ENCODE peak calls at places on chromosomes 13 and 19, in five cellular contexts. One of them, this sample, is unnamed. For H3K9me3, the result is how much of the 10 kb centered on the place peaks cover.

GRCh38 chr13:48578516-48579166 is 45.8 kb upstream of the RCBTB2 start:
- DNase-seq in neuronal stem cell: no peak
- DNase-seq in CD8-positive, alpha-beta memory T cell: no peak
- DNase-seq in CD4-positive, alpha-beta T cell: no peak
- DNase-seq in AG04450: no peak
- DNase-seq in this sample: no peak

GRCh38 chr13:111166882-111167281 is 51.8 kb downstream of the ARHGEF7 start:
- DNase-seq in neuronal stem cell: no peak
- DNase-seq in CD8-positive, alpha-beta memory T cell: peak
- DNase-seq in CD4-positive, alpha-beta T cell: no peak
- DNase-seq in AG04450: no peak
- DNase-seq in this sample: no peak

GRCh38 chr19:40191836-40192646 is 815 bp downstream of the MAP3K10 start:
- DNase-seq in neuronal stem cell: peak
- DNase-seq in CD8-positive, alpha-beta memory T cell: no peak
- DNase-seq in CD4-positive, alpha-beta T cell: peak
- DNase-seq in AG04450: no peak
- DNase-seq in this sample: no peak

GRCh38 chr13:28329395-28330158 is 165.4 kb downstream of the FLT1 start:
- DNase-seq in neuronal stem cell: no peak
- DNase-seq in CD8-positive, alpha-beta memory T cell: no peak
- DNase-seq in CD4-positive, alpha-beta T cell: no peak
- DNase-seq in AG04450: peak
- DNase-seq in this sample: no peak

GRCh38 chr13:36163303-36163702 is 32.1 kb upstream of the DCLK1 start:
- DNase-seq in neuronal stem cell: no peak
- DNase-seq in CD8-positive, alpha-beta memory T cell: no peak
- DNase-seq in CD4-positive, alpha-beta T cell: no peak
- DNase-seq in AG04450: no peak
- DNase-seq in this sample: no peak

GRCh38 chr13:63336549-63336948 is 1920.9 kb upstream of the PCDH20 start:
- DNase-seq in neuronal stem cell: no peak
- DNase-seq in CD8-positive, alpha-beta memory T cell: no peak
- DNase-seq in CD4-positive, alpha-beta T cell: no peak
- DNase-seq in AG04450: no peak
- DNase-seq in this sample: no peak

GRCh38 chr13:111204438-111205177 is 89.5 kb downstream of the ARHGEF7 start:
- DNase-seq in neuronal stem cell: no peak
- DNase-seq in CD8-positive, alpha-beta memory T cell: no peak
- DNase-seq in CD4-positive, alpha-beta T cell: no peak
- DNase-seq in AG04450: peak
- DNase-seq in this sample: no peak

GRCh38 chr13:73141292-73141771 is 82.5 kb downstream of the KLF5 start:
- DNase-seq in neuronal stem cell: peak
- DNase-seq in CD8-positive, alpha-beta memory T cell: no peak
- DNase-seq in CD4-positive, alpha-beta T cell: no peak
- DNase-seq in AG04450: no peak
- DNase-seq in this sample: no peak

GRCh38 chr19:43229315-43229714 is 23.9 kb upstream of the PSG4 start:
- DNase-seq in neuronal stem cell: no peak
- DNase-seq in CD8-positive, alpha-beta memory T cell: no peak
- DNase-seq in CD4-positive, alpha-beta T cell: no peak
- DNase-seq in AG04450: no peak
- DNase-seq in this sample: no peak

GRCh38 chr13:51922771-51923480 is 61.2 kb downstream of the CCDC70 start:
- DNase-seq in neuronal stem cell: no peak
- DNase-seq in CD8-positive, alpha-beta memory T cell: no peak
- DNase-seq in CD4-positive, alpha-beta T cell: no peak
- DNase-seq in AG04450: no peak
- DNase-seq in this sample: no peak

GRCh38 chr13:106011600-106011999 is 523.9 kb downstream of the EFNB2 start:
- DNase-seq in neuronal stem cell: no peak
- DNase-seq in CD8-positive, alpha-beta memory T cell: no peak
- DNase-seq in CD4-positive, alpha-beta T cell: no peak
- DNase-seq in AG04450: no peak
- DNase-seq in this sample: no peak

GRCh38 chr13:41213316-41213715 is 18.9 kb upstream of the KBTBD7 start:
- DNase-seq in neuronal stem cell: no peak
- DNase-seq in CD8-positive, alpha-beta memory T cell: no peak
- DNase-seq in CD4-positive, alpha-beta T cell: no peak
- DNase-seq in AG04450: no peak
- DNase-seq in this sample: no peak

GRCh38 chr19:2208975-2209374 is 27.2 kb downstream of the PLEKHJ1 start:
- DNase-seq in neuronal stem cell: no peak
- DNase-seq in CD8-positive, alpha-beta memory T cell: no peak
- DNase-seq in CD4-positive, alpha-beta T cell: no peak
- DNase-seq in AG04450: no peak
- DNase-seq in this sample: no peak

GRCh38 chr19:35417713-35418534 is 30.1 kb upstream of the FFAR2 start:
- DNase-seq in neuronal stem cell: no peak
- DNase-seq in CD8-positive, alpha-beta memory T cell: no peak
- DNase-seq in CD4-positive, alpha-beta T cell: no peak
- DNase-seq in AG04450: no peak
- DNase-seq in this sample: no peak

GRCh38 chr19:6011794-6012193 is 33.9 kb upstream of the RANBP3 start:
- DNase-seq in neuronal stem cell: no peak
- DNase-seq in CD8-positive, alpha-beta memory T cell: no peak
- DNase-seq in CD4-positive, alpha-beta T cell: no peak
- DNase-seq in AG04450: no peak
- DNase-seq in this sample: no peak

GRCh38 chr19:42188665-42189064 is 28.8 kb downstream of the DEDD2 start:
- DNase-seq in neuronal stem cell: no peak
- DNase-seq in CD8-positive, alpha-beta memory T cell: no peak
- DNase-seq in CD4-positive, alpha-beta T cell: no peak
- DNase-seq in AG04450: no peak
- DNase-seq in this sample: no peak

GRCh38 chr19:42191855-42192254 is 25.6 kb downstream of the DEDD2 start:
- DNase-seq in neuronal stem cell: no peak
- DNase-seq in CD8-positive, alpha-beta memory T cell: no peak
- DNase-seq in CD4-positive, alpha-beta T cell: no peak
- DNase-seq in AG04450: peak
- DNase-seq in this sample: no peak

GRCh38 chr19:42193294-42193693 is 24.2 kb downstream of the DEDD2 start:
- DNase-seq in neuronal stem cell: no peak
- DNase-seq in CD8-positive, alpha-beta memory T cell: no peak
- DNase-seq in CD4-positive, alpha-beta T cell: no peak
- DNase-seq in AG04450: no peak
- DNase-seq in this sample: no peak

GRCh38 chr19:42185281-42185680 is 32.2 kb downstream of the DEDD2 start:
- DNase-seq in neuronal stem cell: no peak
- DNase-seq in CD8-positive, alpha-beta memory T cell: no peak
- DNase-seq in CD4-positive, alpha-beta T cell: no peak
- DNase-seq in AG04450: no peak
- DNase-seq in this sample: no peak

GRCh38 chr19:42189133-42189532 is 28.3 kb downstream of the DEDD2 start:
- DNase-seq in neuronal stem cell: no peak
- DNase-seq in CD8-positive, alpha-beta memory T cell: no peak
- DNase-seq in CD4-positive, alpha-beta T cell: no peak
- DNase-seq in AG04450: no peak
- DNase-seq in this sample: no peak
- H3K9me3 ChIP-seq in neuronal stem cell: under half
- H3K9me3 ChIP-seq in CD8-positive, alpha-beta memory T cell: under half
- H3K9me3 ChIP-seq in CD4-positive, alpha-beta T cell: under half
- H3K9me3 ChIP-seq in AG04450: under half
- H3K9me3 ChIP-seq in this sample: under half

GRCh38 chr19:56347163-56347778 is 32.6 kb upstream of the ZSCAN5A start:
- DNase-seq in neuronal stem cell: no peak
- DNase-seq in CD8-positive, alpha-beta memory T cell: no peak
- DNase-seq in CD4-positive, alpha-beta T cell: no peak
- DNase-seq in AG04450: no peak
- DNase-seq in this sample: no peak

GRCh38 chr19:56341948-56342347 is 27.3 kb upstream of the ZSCAN5A start:
- DNase-seq in neuronal stem cell: no peak
- DNase-seq in CD8-positive, alpha-beta memory T cell: no peak
- DNase-seq in CD4-positive, alpha-beta T cell: no peak
- DNase-seq in AG04450: no peak
- DNase-seq in this sample: no peak
- H3K9me3 ChIP-seq in neuronal stem cell: under half
- H3K9me3 ChIP-seq in CD8-positive, alpha-beta memory T cell: under half
- H3K9me3 ChIP-seq in CD4-positive, alpha-beta T cell: under half
- H3K9me3 ChIP-seq in AG04450: under half
- H3K9me3 ChIP-seq in this sample: under half

GRCh38 chr19:22784051-22784450 is at the start of gene ZNF99:
- DNase-seq in neuronal stem cell: no peak
- DNase-seq in CD8-positive, alpha-beta memory T cell: no peak
- DNase-seq in CD4-positive, alpha-beta T cell: no peak
- DNase-seq in AG04450: no peak
- DNase-seq in this sample: no peak
- H3K9me3 ChIP-seq in neuronal stem cell: under half
- H3K9me3 ChIP-seq in CD8-positive, alpha-beta memory T cell: under half
- H3K9me3 ChIP-seq in CD4-positive, alpha-beta T cell: under half
- H3K9me3 ChIP-seq in AG04450: under half
- H3K9me3 ChIP-seq in this sample: under half

DNA sequence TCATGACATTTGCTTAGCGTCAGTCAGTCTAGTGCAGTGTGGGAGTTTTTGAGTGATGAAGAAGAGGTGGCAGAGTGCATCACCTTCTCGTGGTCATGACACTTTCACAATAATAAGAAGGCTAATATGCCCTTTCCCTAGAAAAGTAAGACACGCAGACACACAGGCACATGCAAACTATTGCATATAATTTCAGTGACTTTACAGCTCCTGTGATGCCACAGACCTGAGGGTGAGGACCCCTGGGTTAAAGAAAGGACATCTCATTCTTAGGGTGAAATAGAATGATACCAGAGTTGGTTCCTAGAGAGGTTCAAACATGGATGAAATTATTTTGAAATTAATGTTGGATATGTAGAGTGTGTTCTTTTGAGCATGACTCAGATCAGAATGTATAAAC is 300.3 kb downstream of the GPC5 start:
- DNase-seq in neuronal stem cell: no peak
- DNase-seq in CD8-positive, alpha-beta memory T cell: no peak
- DNase-seq in CD4-positive, alpha-beta T cell: no peak
- DNase-seq in AG04450: no peak
- DNase-seq in this sample: no peak
- H3K9me3 ChIP-seq in neuronal stem cell: under half
- H3K9me3 ChIP-seq in CD8-positive, alpha-beta memory T cell: under half
- H3K9me3 ChIP-seq in CD4-positive, alpha-beta T cell: under half
- H3K9me3 ChIP-seq in AG04450: under half
- H3K9me3 ChIP-seq in this sample: under half

DNA sequence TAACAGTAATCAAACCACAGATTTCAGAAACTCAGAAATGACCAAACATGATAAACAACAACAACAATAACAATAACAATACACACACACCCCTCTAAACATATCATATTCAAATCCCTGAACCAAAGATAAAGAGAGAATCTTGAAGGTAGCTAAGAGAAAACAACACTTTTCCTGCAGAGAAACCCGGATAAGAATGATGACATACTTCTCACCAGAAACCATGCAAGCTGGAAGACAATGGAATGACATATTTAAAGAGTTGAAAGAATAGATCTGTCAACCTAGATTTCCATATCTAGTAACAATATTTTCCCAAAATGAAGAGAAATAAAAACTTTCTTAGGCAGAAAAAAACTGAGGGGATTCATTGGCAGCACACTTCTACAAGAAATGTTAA is 138.1 kb downstream of the LIG4 start:
- DNase-seq in neuronal stem cell: no peak
- DNase-seq in CD8-positive, alpha-beta memory T cell: no peak
- DNase-seq in CD4-positive, alpha-beta T cell: no peak
- DNase-seq in AG04450: no peak
- DNase-seq in this sample: no peak
- H3K9me3 ChIP-seq in neuronal stem cell: under half
- H3K9me3 ChIP-seq in CD8-positive, alpha-beta memory T cell: under half
- H3K9me3 ChIP-seq in CD4-positive, alpha-beta T cell: under half
- H3K9me3 ChIP-seq in AG04450: under half
- H3K9me3 ChIP-seq in this sample: under half

GRCh38 chr19:52115526-52116053 is 20.0 kb upstream of the ZNF841 start:
- DNase-seq in neuronal stem cell: no peak
- DNase-seq in CD8-positive, alpha-beta memory T cell: no peak
- DNase-seq in CD4-positive, alpha-beta T cell: no peak
- DNase-seq in AG04450: no peak
- DNase-seq in this sample: no peak
- H3K9me3 ChIP-seq in neuronal stem cell: half or more
- H3K9me3 ChIP-seq in CD8-positive, alpha-beta memory T cell: half or more
- H3K9me3 ChIP-seq in CD4-positive, alpha-beta T cell: half or more
- H3K9me3 ChIP-seq in AG04450: half or more
- H3K9me3 ChIP-seq in this sample: half or more